ENCODE peak calls at places on chromosomes 13 and 19, in four cellular contexts. One of them, this sample, is unnamed.

GRCh38 chr13:51451467-51452390 is 1.1 kb downstream of the INTS6 start:
- DNase-seq in AG08395: peak; percentile 51
- DNase-seq in naive thymus-derived CD8-positive, alpha-beta T cell: peak; percentile 76
- DNase-seq in sigmoid colon: peak; percentile 92
- DNase-seq in this sample: peak; percentile 64

GRCh38 chr13:111298214-111298975 is 22.0 kb upstream of the TEX29 start:
- DNase-seq in AG08395: no peak
- DNase-seq in naive thymus-derived CD8-positive, alpha-beta T cell: no peak
- DNase-seq in sigmoid colon: no peak
- DNase-seq in this sample: no peak

GRCh38 chr19:34365463-34366401 is 736 bp downstream of the GPI start:
- DNase-seq in AG08395: peak; percentile 30
- DNase-seq in naive thymus-derived CD8-positive, alpha-beta T cell: peak; percentile 12
- DNase-seq in sigmoid colon: peak; percentile 73
- DNase-seq in this sample: no peak

GRCh38 chr19:1101337-1101698 is 2.5 kb upstream of the GPX4 start:
- DNase-seq in AG08395: no peak
- DNase-seq in naive thymus-derived CD8-positive, alpha-beta T cell: no peak
- DNase-seq in sigmoid colon: peak; percentile 87
- DNase-seq in this sample: no peak

GRCh38 chr13:22936228-22936627 is 244.6 kb upstream of the SGCG start:
- DNase-seq in AG08395: no peak
- DNase-seq in naive thymus-derived CD8-positive, alpha-beta T cell: no peak
- DNase-seq in sigmoid colon: no peak
- DNase-seq in this sample: no peak

GRCh38 chr19:27793128-27793643 is 1419.8 kb downstream of the UQCRFS1 start:
- DNase-seq in AG08395: peak; percentile 82
- DNase-seq in naive thymus-derived CD8-positive, alpha-beta T cell: no peak
- DNase-seq in sigmoid colon: peak; percentile 84
- DNase-seq in this sample: peak; percentile 51

GRCh38 chr13:34303346-34303745 is 485.4 kb downstream of the RFC3 start:
- DNase-seq in AG08395: no peak
- DNase-seq in naive thymus-derived CD8-positive, alpha-beta T cell: no peak
- DNase-seq in sigmoid colon: no peak
- DNase-seq in this sample: no peak

GRCh38 chr19:7862413-7862951 is 11.7 kb downstream of the PRR36 start:
- DNase-seq in AG08395: peak; percentile 60
- DNase-seq in naive thymus-derived CD8-positive, alpha-beta T cell: peak; percentile 68
- DNase-seq in sigmoid colon: no peak
- DNase-seq in this sample: peak; percentile 57

GRCh38 chr13:110651726-110652230 is 36.4 kb downstream of the NAXD start:
- DNase-seq in AG08395: no peak
- DNase-seq in naive thymus-derived CD8-positive, alpha-beta T cell: no peak
- DNase-seq in sigmoid colon: no peak
- DNase-seq in this sample: no peak

GRCh38 chr13:99686157-99686572 is 184.9 kb downstream of the TM9SF2 start:
- DNase-seq in AG08395: peak; percentile 22
- DNase-seq in naive thymus-derived CD8-positive, alpha-beta T cell: no peak
- DNase-seq in sigmoid colon: no peak
- DNase-seq in this sample: no peak